ENCODE peak calls at places on chromosomes 13 and 19, in seven cellular contexts. One of them, this sample, is unnamed. For H3K27me3, the result is how much of the 10 kb centered on the place peaks cover.

GRCh38 chr13:42155251-42155650 is 106.8 kb downstream of the DGKH start:
- DNase-seq in left lung: no peak
- DNase-seq in cardiac muscle cell: no peak
- DNase-seq in Karpas-422: no peak
- DNase-seq in right lobe of liver: no peak
- DNase-seq in fibroblast of lung: no peak
- DNase-seq in heart left ventricle: no peak
- DNase-seq in this sample: no peak

GRCh38 chr13:76969488-76970365 is 21.4 kb downstream of the ACOD1 start:
- DNase-seq in cardiac muscle cell: no peak
- DNase-seq in heart left ventricle: no peak
- DNase-seq in Karpas-422: peak
- DNase-seq in fibroblast of lung: no peak
- DNase-seq in left lung: no peak
- DNase-seq in right lobe of liver: no peak
- DNase-seq in this sample: peak

GRCh38 chr19:952680-953500 is 27.1 kb downstream of the ARID3A start:
- DNase-seq in right lobe of liver: no peak
- DNase-seq in left lung: no peak
- DNase-seq in Karpas-422: no peak
- DNase-seq in fibroblast of lung: no peak
- DNase-seq in heart left ventricle: no peak
- DNase-seq in cardiac muscle cell: no peak
- DNase-seq in this sample: no peak

GRCh38 chr13:76861859-76862258 is 24.3 kb downstream of the KCTD12 start:
- DNase-seq in right lobe of liver: no peak
- DNase-seq in left lung: no peak
- DNase-seq in cardiac muscle cell: peak
- DNase-seq in fibroblast of lung: no peak
- DNase-seq in Karpas-422: no peak
- DNase-seq in heart left ventricle: no peak
- DNase-seq in this sample: no peak

GRCh38 chr13:99496322-99497142 is 4.7 kb upstream of the TM9SF2 start:
- DNase-seq in heart left ventricle: peak
- DNase-seq in Karpas-422: peak
- DNase-seq in right lobe of liver: peak
- DNase-seq in cardiac muscle cell: no peak
- DNase-seq in left lung: peak
- DNase-seq in fibroblast of lung: peak
- DNase-seq in this sample: peak

GRCh38 chr19:18967358-18968146 is 26.5 kb upstream of the HOMER3 start:
- DNase-seq in right lobe of liver: peak
- DNase-seq in Karpas-422: no peak
- DNase-seq in fibroblast of lung: peak
- DNase-seq in heart left ventricle: peak
- DNase-seq in cardiac muscle cell: no peak
- DNase-seq in left lung: peak
- DNase-seq in this sample: peak

GRCh38 chr13:112821340-112822055 is 131.7 kb downstream of the ATP11A start:
- DNase-seq in Karpas-422: no peak
- DNase-seq in fibroblast of lung: no peak
- DNase-seq in left lung: no peak
- DNase-seq in cardiac muscle cell: no peak
- DNase-seq in right lobe of liver: no peak
- DNase-seq in heart left ventricle: no peak
- DNase-seq in this sample: no peak

GRCh38 chr19:33366917-33367316 is 6.6 kb upstream of the CEBPG start:
- DNase-seq in left lung: no peak
- DNase-seq in heart left ventricle: no peak
- DNase-seq in Karpas-422: no peak
- DNase-seq in fibroblast of lung: no peak
- DNase-seq in cardiac muscle cell: no peak
- DNase-seq in right lobe of liver: no peak
- DNase-seq in this sample: no peak

GRCh38 chr13:27536361-27537101 is 83.8 kb downstream of the LNX2 start:
- DNase-seq in cardiac muscle cell: no peak
- DNase-seq in heart left ventricle: no peak
- DNase-seq in left lung: no peak
- DNase-seq in right lobe of liver: no peak
- DNase-seq in Karpas-422: no peak
- DNase-seq in fibroblast of lung: no peak
- DNase-seq in this sample: no peak

GRCh38 chr19:40523322-40524047 is 53.2 kb upstream of the SHKBP1 start:
- DNase-seq in cardiac muscle cell: peak
- DNase-seq in heart left ventricle: no peak
- DNase-seq in Karpas-422: peak
- DNase-seq in right lobe of liver: peak
- DNase-seq in left lung: peak
- DNase-seq in fibroblast of lung: peak
- DNase-seq in this sample: peak

GRCh38 chr13:52924241-52925148 is 76.1 kb upstream of the PCDH8 start:
- DNase-seq in Karpas-422: no peak
- DNase-seq in heart left ventricle: no peak
- DNase-seq in left lung: no peak
- DNase-seq in right lobe of liver: no peak
- DNase-seq in fibroblast of lung: no peak
- DNase-seq in cardiac muscle cell: peak
- DNase-seq in this sample: no peak

GRCh38 chr13:27266937-27267336 is 3.7 kb upstream of the RASL11A start:
- DNase-seq in right lobe of liver: no peak
- DNase-seq in fibroblast of lung: no peak
- DNase-seq in cardiac muscle cell: no peak
- DNase-seq in left lung: no peak
- DNase-seq in Karpas-422: no peak
- DNase-seq in heart left ventricle: no peak
- DNase-seq in this sample: no peak

GRCh38 chr13:75621147-75621546 is 15.0 kb upstream of the LMO7 start:
- DNase-seq in heart left ventricle: no peak
- DNase-seq in fibroblast of lung: no peak
- DNase-seq in cardiac muscle cell: no peak
- DNase-seq in Karpas-422: no peak
- DNase-seq in right lobe of liver: no peak
- DNase-seq in left lung: no peak
- DNase-seq in this sample: no peak

GRCh38 chr13:23175920-23176319 is 4.9 kb upstream of the SGCG start:
- DNase-seq in cardiac muscle cell: no peak
- DNase-seq in heart left ventricle: no peak
- DNase-seq in left lung: no peak
- DNase-seq in right lobe of liver: no peak
- DNase-seq in Karpas-422: peak
- DNase-seq in fibroblast of lung: peak
- DNase-seq in this sample: no peak

GRCh38 chr13:23183292-23183691 is 2.5 kb downstream of the SGCG start:
- DNase-seq in Karpas-422: no peak
- DNase-seq in fibroblast of lung: no peak
- DNase-seq in right lobe of liver: no peak
- DNase-seq in cardiac muscle cell: peak
- DNase-seq in left lung: no peak
- DNase-seq in heart left ventricle: peak
- DNase-seq in this sample: no peak

GRCh38 chr13:23182142-23182541 is 1.4 kb downstream of the SGCG start:
- DNase-seq in right lobe of liver: no peak
- DNase-seq in cardiac muscle cell: no peak
- DNase-seq in fibroblast of lung: no peak
- DNase-seq in heart left ventricle: no peak
- DNase-seq in Karpas-422: no peak
- DNase-seq in left lung: no peak
- DNase-seq in this sample: no peak

GRCh38 chr13:23185542-23185941 is 4.8 kb downstream of the SGCG start:
- DNase-seq in Karpas-422: no peak
- DNase-seq in cardiac muscle cell: no peak
- DNase-seq in heart left ventricle: peak
- DNase-seq in fibroblast of lung: no peak
- DNase-seq in left lung: no peak
- DNase-seq in right lobe of liver: no peak
- DNase-seq in this sample: no peak

GRCh38 chr13:23180711-23181110 is at the start of gene SGCG:
- DNase-seq in Karpas-422: no peak
- DNase-seq in right lobe of liver: no peak
- DNase-seq in heart left ventricle: peak
- DNase-seq in cardiac muscle cell: no peak
- DNase-seq in left lung: no peak
- DNase-seq in fibroblast of lung: peak
- DNase-seq in this sample: peak
- H3K4me3 ChIP-seq in Karpas-422: no peak
- H3K4me3 ChIP-seq in right lobe of liver: no peak
- H3K4me3 ChIP-seq in heart left ventricle: peak
- H3K4me3 ChIP-seq in cardiac muscle cell: no peak
- H3K4me3 ChIP-seq in left lung: no peak
- H3K4me3 ChIP-seq in fibroblast of lung: no peak
- H3K4me3 ChIP-seq in this sample: no peak

GRCh38 chr13:38685974-38686571 is 804 bp upstream of the FREM2 start:
- DNase-seq in cardiac muscle cell: peak
- DNase-seq in fibroblast of lung: peak
- DNase-seq in left lung: peak
- DNase-seq in heart left ventricle: no peak
- DNase-seq in right lobe of liver: peak
- DNase-seq in Karpas-422: no peak
- DNase-seq in this sample: no peak
- H3K27me3 ChIP-seq in cardiac muscle cell: under half
- H3K27me3 ChIP-seq in fibroblast of lung: under half
- H3K27me3 ChIP-seq in left lung: under half
- H3K27me3 ChIP-seq in heart left ventricle: under half
- H3K27me3 ChIP-seq in right lobe of liver: under half
- H3K27me3 ChIP-seq in Karpas-422: under half
- H3K27me3 ChIP-seq in this sample: under half

DNA sequence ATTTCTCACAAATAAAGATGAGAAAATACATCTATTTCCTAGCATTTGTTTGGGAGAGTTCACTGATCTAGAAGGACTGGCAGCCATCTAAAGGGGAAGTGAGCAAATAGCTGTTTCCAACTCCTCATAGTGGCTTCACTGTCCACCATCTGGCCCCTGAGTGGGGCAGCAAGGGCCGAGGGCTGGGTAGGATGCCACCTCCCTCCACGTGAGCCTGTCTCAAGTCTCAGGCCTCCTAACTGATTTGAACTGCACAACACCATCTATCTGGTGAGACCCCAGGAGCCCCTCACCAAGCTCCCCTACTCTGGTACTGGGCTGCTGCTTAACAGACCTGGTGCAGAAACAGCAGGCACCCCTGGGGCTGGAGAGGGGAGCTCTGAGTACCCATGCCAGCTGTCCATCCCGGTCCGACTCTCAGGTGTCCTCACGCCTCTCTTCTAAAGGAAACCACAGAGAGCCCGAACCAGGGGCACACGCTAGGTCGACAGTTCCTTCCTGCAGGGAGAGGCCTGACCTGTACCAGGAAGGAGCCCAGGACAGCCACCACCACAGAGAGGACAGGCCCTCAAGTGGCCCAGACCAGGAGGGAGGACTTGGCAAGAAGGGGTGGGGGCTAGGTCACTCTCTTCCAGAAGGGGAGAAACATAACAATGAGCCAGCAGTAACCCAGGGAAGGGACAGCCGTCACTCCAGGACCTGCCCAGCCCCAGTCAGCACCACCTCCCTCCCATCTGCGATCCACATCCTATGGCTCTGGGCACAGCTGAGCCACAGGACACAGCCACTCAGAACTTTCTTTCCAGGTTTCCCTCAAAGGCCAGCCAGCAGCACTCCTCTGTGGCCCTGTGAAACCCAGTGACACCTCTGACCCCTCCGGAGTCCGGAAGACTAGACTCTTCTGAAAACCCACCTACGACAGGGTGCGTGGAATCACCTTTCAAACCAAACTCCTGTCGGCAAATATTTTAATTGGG is 12.9 kb upstream of the SLC35E1 start:
- DNase-seq in cardiac muscle cell: no peak
- DNase-seq in Karpas-422: no peak
- DNase-seq in heart left ventricle: no peak
- DNase-seq in left lung: no peak
- DNase-seq in fibroblast of lung: no peak
- DNase-seq in right lobe of liver: no peak
- DNase-seq in this sample: no peak
- H3K4me3 ChIP-seq in cardiac muscle cell: no peak
- H3K4me3 ChIP-seq in Karpas-422: peak
- H3K4me3 ChIP-seq in heart left ventricle: no peak
- H3K4me3 ChIP-seq in left lung: no peak
- H3K4me3 ChIP-seq in fibroblast of lung: no peak
- H3K4me3 ChIP-seq in right lobe of liver: peak
- H3K4me3 ChIP-seq in this sample: no peak

GRCh38 chr19:2250765-2251576 is 1.8 kb downstream of the AMH start:
- DNase-seq in fibroblast of lung: no peak
- DNase-seq in cardiac muscle cell: no peak
- DNase-seq in right lobe of liver: no peak
- DNase-seq in left lung: no peak
- DNase-seq in Karpas-422: no peak
- DNase-seq in heart left ventricle: no peak
- DNase-seq in this sample: no peak

GRCh38 chr19:2251577-2252480 is 2.7 kb downstream of the AMH start:
- DNase-seq in fibroblast of lung: no peak
- DNase-seq in heart left ventricle: no peak
- DNase-seq in Karpas-422: no peak
- DNase-seq in left lung: no peak
- DNase-seq in cardiac muscle cell: no peak
- DNase-seq in right lobe of liver: no peak
- DNase-seq in this sample: no peak

GRCh38 chr19:2248136-2249009 is 750 bp upstream of the AMH start:
- DNase-seq in fibroblast of lung: no peak
- DNase-seq in heart left ventricle: no peak
- DNase-seq in Karpas-422: no peak
- DNase-seq in right lobe of liver: no peak
- DNase-seq in cardiac muscle cell: no peak
- DNase-seq in left lung: no peak
- DNase-seq in this sample: no peak

GRCh38 chr19:2249010-2249866 is at the start of gene AMH:
- DNase-seq in heart left ventricle: no peak
- DNase-seq in fibroblast of lung: no peak
- DNase-seq in Karpas-422: no peak
- DNase-seq in left lung: no peak
- DNase-seq in right lobe of liver: no peak
- DNase-seq in cardiac muscle cell: no peak
- DNase-seq in this sample: no peak

DNA sequence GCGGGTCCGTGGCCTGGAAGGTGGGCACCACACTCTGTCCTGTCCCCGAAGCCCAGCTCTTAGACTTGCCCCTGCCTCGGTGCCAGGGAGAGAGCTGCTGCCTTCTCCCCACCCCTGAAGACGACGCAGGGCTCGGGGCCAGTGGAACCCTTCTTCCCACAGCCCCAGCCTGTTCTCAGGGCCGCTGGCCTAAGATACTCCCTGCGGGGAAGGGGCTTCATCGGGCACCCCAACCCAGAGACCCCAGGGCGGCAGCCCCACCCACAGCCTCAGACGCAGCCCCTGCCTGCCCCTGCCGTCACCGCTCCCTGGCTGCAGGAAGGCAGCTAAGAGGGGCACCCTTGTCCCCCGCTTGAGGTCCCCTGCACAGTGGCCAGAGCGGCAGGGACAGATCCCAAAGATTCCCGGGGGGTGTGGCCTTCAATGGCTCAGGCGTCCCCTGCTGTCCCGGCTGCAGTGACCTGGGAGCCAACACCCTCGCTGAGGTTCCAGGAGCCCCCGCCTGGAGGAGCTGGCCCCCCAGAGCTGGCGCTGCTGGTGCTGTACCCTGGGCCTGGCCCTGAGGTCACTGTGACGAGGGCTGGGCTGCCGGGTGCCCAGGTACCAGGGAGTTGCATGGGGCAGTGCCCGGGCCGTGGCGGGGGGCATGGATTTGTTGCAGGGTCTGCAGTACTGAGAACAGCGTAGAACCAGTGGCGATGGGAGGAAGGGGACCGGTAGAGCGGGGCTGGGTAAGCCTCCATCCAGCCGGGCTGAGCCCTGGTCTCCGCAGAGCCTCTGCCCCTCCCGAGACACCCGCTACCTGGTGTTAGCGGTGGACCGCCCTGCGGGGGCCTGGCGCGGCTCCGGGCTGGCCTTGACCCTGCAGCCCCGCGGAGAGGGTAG is 999 bp downstream of the AMH start:
- DNase-seq in left lung: no peak
- DNase-seq in cardiac muscle cell: no peak
- DNase-seq in heart left ventricle: no peak
- DNase-seq in right lobe of liver: no peak
- DNase-seq in fibroblast of lung: no peak
- DNase-seq in Karpas-422: no peak
- DNase-seq in this sample: no peak
- H3K27me3 ChIP-seq in left lung: half or more
- H3K27me3 ChIP-seq in cardiac muscle cell: under half
- H3K27me3 ChIP-seq in heart left ventricle: half or more
- H3K27me3 ChIP-seq in right lobe of liver: under half
- H3K27me3 ChIP-seq in fibroblast of lung: under half
- H3K27me3 ChIP-seq in Karpas-422: under half
- H3K27me3 ChIP-seq in this sample: under half